ENCODE peak calls at places on chromosomes 11 and 22, in seven cellular contexts. Q, C, R, B, T, M and W are unnamed samples.

GRCh38 chr11:111538407-111539114 is 2.0 kb upstream of the LAYN start:
- DNase-seq in B (no peak), C (no peak), M (no peak), R (no peak), Q (no peak), T (no peak), W (no peak)

GRCh38 chr11:12845739-12846358 is 163.3 kb upstream of the RASSF10 start:
- DNase-seq in R (peak; percentile 87), B (no peak), Q (peak; percentile 42), M (no peak), T (peak; percentile 75), C (peak; percentile 20), W (peak; percentile 88)

GRCh38 chr11:1671658-1672057 is 25.3 kb upstream of the KRTAP5-6 start:
- DNase-seq in R (no peak), C (no peak), T (no peak), M (no peak), Q (no peak), B (no peak), W (no peak)

GRCh38 chr11:72105888-72106287 is at the start of gene TOMT:
- DNase-seq in M (no peak), R (no peak), B (no peak), C (no peak), Q (no peak), T (no peak), W (no peak)

GRCh38 chr11:20013346-20014066 is 146.8 kb downstream of the DBX1 start:
- DNase-seq in M (no peak), R (peak; percentile 89), T (no peak), B (no peak), Q (peak; percentile 64), C (no peak), W (peak; percentile 55)

GRCh38 chr11:57938351-57938750 is 85.3 kb upstream of the OR9Q1 start:
- DNase-seq in R (no peak), T (no peak), C (no peak), Q (no peak), B (no peak), M (no peak), W (no peak)

GRCh38 chr11:101091781-101092180 is 37.8 kb downstream of the PGR start:
- DNase-seq in C (peak; percentile 25), T (no peak), M (no peak), Q (no peak), B (no peak), R (no peak), W (no peak)

GRCh38 chr11:98040061-98040808 is 980.5 kb upstream of the CNTN5 start:
- DNase-seq in T (no peak), C (no peak), R (no peak), M (no peak), B (no peak), Q (no peak), W (no peak)

GRCh38 chr11:47924184-47924671 is 56.1 kb upstream of the PTPRJ start:
- DNase-seq in C (peak; percentile 95), Q (no peak), M (no peak), B (no peak), T (no peak), R (no peak), W (no peak)

GRCh38 chr11:134841972-134842371 is 429.9 kb upstream of the B3GAT1 start:
- DNase-seq in C (no peak), M (no peak), B (no peak), R (no peak), Q (no peak), T (no peak), W (no peak)

GRCh38 chr11:2197771-2198520 is 26.3 kb upstream of the TH start:
- DNase-seq in T (no peak), R (no peak), C (no peak), M (no peak), Q (no peak), B (no peak), W (no peak)

GRCh38 chr22:28986366-28986765 is 75.3 kb downstream of the C22orf31 start:
- DNase-seq in T (no peak), C (no peak), B (no peak), M (no peak), Q (no peak), R (no peak), W (no peak)

GRCh38 chr11:27281740-27282139 is 81.3 kb downstream of the CCDC34 start:
- DNase-seq in B (no peak), R (no peak), T (no peak), C (peak; percentile 59), Q (no peak), M (no peak), W (no peak)

GRCh38 chr11:86588566-86589090 is 83.8 kb downstream of the ME3 start:
- DNase-seq in C (no peak), T (no peak), B (no peak), M (no peak), Q (no peak), R (no peak), W (peak; percentile 10)

GRCh38 chr11:64500176-64501013 is 90.6 kb upstream of the SLC22A12 start:
- DNase-seq in C (no peak), B (no peak), Q (no peak), M (no peak), T (no peak), R (no peak), W (peak; percentile 72)

GRCh38 chr11:6782720-6783119 is at the start of gene OR2AG1:
- DNase-seq in M (no peak), C (no peak), Q (no peak), T (no peak), B (no peak), R (no peak), W (no peak)

GRCh38 chr11:117625237-117625636 is 171.8 kb downstream of the DSCAML1 start:
- DNase-seq in M (no peak), B (no peak), R (no peak), Q (no peak), T (no peak), C (no peak), W (no peak)

GRCh38 chr22:37330200-37331033 is 48.1 kb downstream of the CYTH4 start:
- DNase-seq in Q (peak; percentile 92), T (no peak), B (no peak), M (no peak), C (no peak), R (peak; percentile 12), W (peak; percentile 63)